ENCODE peak calls at places on chromosomes 7 and 10, in ten cellular contexts. G, J, A, Z, H, D, O, W, E and K are unnamed samples.

GRCh38 chr7:146366938-146367337 is 250.3 kb downstream of the CNTNAP2 start:
- DNase-seq in D (no peak), G (peak), O (no peak), A (peak), Z (peak), J (no peak), W (no peak), E (no peak), H (peak), K (no peak)

GRCh38 chr7:15625456-15625855 is 61.0 kb downstream of the MEOX2 start:
- DNase-seq in O (no peak), G (no peak), W (no peak), Z (no peak), J (no peak), H (no peak), A (peak), E (no peak), D (no peak), K (no peak)

GRCh38 chr7:66153691-66154090 is 39.0 kb downstream of the CRCP start:
- DNase-seq in H (no peak), O (no peak), E (no peak), D (no peak), G (no peak), Z (no peak), A (no peak), J (no peak), W (no peak), K (peak)

GRCh38 chr10:70931168-70931805 is 42.9 kb upstream of the PCBD1 start:
- DNase-seq in H (no peak), E (peak), O (no peak), D (no peak), Z (peak), G (peak), W (peak), J (no peak), A (peak), K (no peak)

GRCh38 chr10:24168258-24169170 is 40.4 kb upstream of the KIAA1217 start:
- DNase-seq in W (no peak), E (no peak), D (no peak), Z (peak), G (no peak), J (no peak), A (no peak), H (no peak), O (no peak), K (no peak)

GRCh38 chr10:70940834-70941568 is 52.6 kb upstream of the PCBD1 start:
- DNase-seq in Z (no peak), G (peak), H (peak), J (no peak), A (peak), E (no peak), W (peak), D (no peak), O (no peak), K (no peak)

GRCh38 chr7:73429218-73429617 is 4.4 kb upstream of the FZD9 start:
- DNase-seq in H (no peak), W (no peak), J (no peak), A (no peak), D (peak), Z (no peak), O (no peak), G (no peak), E (peak), K (no peak)

GRCh38 chr10:101886521-101887312 is 43.1 kb upstream of the KCNIP2 start:
- DNase-seq in E (no peak), H (no peak), W (no peak), D (no peak), O (no peak), A (no peak), Z (no peak), G (no peak), J (no peak), K (no peak)

GRCh38 chr7:10128748-10129147 is 844.9 kb upstream of the PHF14 start:
- DNase-seq in G (no peak), Z (peak), H (peak), O (no peak), A (peak), J (no peak), D (peak), W (no peak), E (no peak), K (no peak)

GRCh38 chr7:81603-82342 is 110.6 kb upstream of the FAM20C start:
- DNase-seq in J (no peak), G (no peak), Z (peak), H (no peak), W (peak), A (peak), E (no peak), O (peak), D (no peak), K (no peak)

GRCh38 chr7:2728309-2729042 is 40.5 kb downstream of the AMZ1 start:
- DNase-seq in J (no peak), Z (no peak), A (no peak), D (no peak), O (peak), H (peak), E (peak), W (no peak), G (no peak), K (peak)

GRCh38 chr7:75617634-75618234 is 121.0 kb downstream of the HIP1 start:
- DNase-seq in G (no peak), O (peak), H (no peak), W (peak), Z (no peak), A (no peak), J (no peak), D (no peak), E (no peak), K (no peak)

GRCh38 chr10:79024716-79025112 is 44.1 kb upstream of the ZMIZ1 start:
- DNase-seq in G (no peak), Z (no peak), O (peak), D (no peak), E (no peak), J (no peak), W (no peak), A (no peak), H (no peak), K (no peak)

GRCh38 chr7:27115161-27116018 is 12.9 kb upstream of the HOXA2 start:
- DNase-seq in O (no peak), J (no peak), H (peak), A (peak), G (peak), D (peak), W (peak), Z (no peak), E (peak), K (no peak)

GRCh38 chr10:132139526-132139925 is 47.2 kb upstream of the DPYSL4 start:
- DNase-seq in Z (no peak), J (no peak), G (no peak), E (no peak), A (no peak), H (no peak), O (peak), W (no peak), D (peak), K (peak)

GRCh38 chr7:37284805-37285211 is 163.9 kb downstream of the ELMO1 start:
- DNase-seq in J (no peak), W (peak), E (no peak), A (peak), H (peak), G (no peak), O (peak), D (peak), Z (peak), K (no peak)

GRCh38 chr10:33547976-33548375 is 213.5 kb upstream of the NRP1 start:
- DNase-seq in J (no peak), W (no peak), O (no peak), A (no peak), D (no peak), H (no peak), G (no peak), Z (no peak), E (no peak), K (no peak)

GRCh38 chr7:80240265-80241025 is 105.8 kb downstream of the GNAI1 start:
- DNase-seq in J (no peak), Z (peak), D (no peak), A (peak), W (no peak), G (no peak), H (peak), O (no peak), E (peak), K (no peak)

GRCh38 chr10:119933179-119933578 is 40.6 kb downstream of the SEC23IP start:
- DNase-seq in J (no peak), H (peak), O (no peak), A (peak), G (no peak), Z (no peak), E (peak), W (no peak), D (no peak), K (no peak)
- TF ChIP-seq CTCF in J (peak), H (peak), O (no peak), A (peak), G (peak), Z (no peak), E (peak), W (peak), D (peak), K (peak)

GRCh38 chr10:93488956-93489528 is 6.9 kb upstream of the MYOF start:
- DNase-seq in G (no peak), H (no peak), W (no peak), A (no peak), O (no peak), E (peak), J (no peak), D (no peak), Z (no peak), K (no peak)

GRCh38 chr10:93481213-93481930 is 762 bp downstream of the MYOF start:
- DNase-seq in A (peak), E (no peak), D (no peak), G (no peak), H (peak), J (no peak), O (no peak), Z (no peak), W (no peak), K (no peak)

GRCh38 chr10:93481931-93482834 is at the start of gene MYOF:
- DNase-seq in A (peak), E (peak), J (no peak), Z (peak), W (peak), D (peak), H (peak), O (peak), G (peak), K (no peak)

GRCh38 chr10:93491589-93492121 is 4.8 kb upstream of the CEP55 start:
- DNase-seq in W (no peak), A (no peak), D (no peak), Z (no peak), G (no peak), O (no peak), E (no peak), J (no peak), H (no peak), K (no peak)

GRCh38 chr10:93485690-93486089 is 3.6 kb upstream of the MYOF start:
- DNase-seq in O (no peak), Z (no peak), G (no peak), W (no peak), H (no peak), D (no peak), E (no peak), A (no peak), J (no peak), K (no peak)
- TF ChIP-seq CTCF in O (no peak), Z (no peak), G (no peak), W (no peak), H (no peak), D (no peak), E (no peak), A (no peak), J (no peak), K (peak)

GRCh38 chr7:25180946-25181345 is 47.3 kb downstream of the NPVF start:
- DNase-seq in Z (no peak), O (no peak), H (no peak), W (no peak), J (no peak), G (no peak), A (no peak), E (no peak), D (no peak), K (no peak)
- TF ChIP-seq CTCF in Z (no peak), O (no peak), H (no peak), W (no peak), J (peak), G (no peak), A (no peak), E (no peak), D (no peak), K (no peak)

GRCh38 chr7:29555061-29555460 is 8.6 kb upstream of the PRR15 start:
- DNase-seq in H (no peak), Z (no peak), O (no peak), J (no peak), W (no peak), G (no peak), D (no peak), A (no peak), E (no peak), K (no peak)

GRCh38 chr7:29552392-29552791 is 11.2 kb upstream of the PRR15 start:
- DNase-seq in W (no peak), E (no peak), D (no peak), O (no peak), Z (no peak), H (no peak), J (no peak), G (no peak), A (no peak), K (no peak)

GRCh38 chr7:29561271-29561670 is 2.4 kb upstream of the PRR15 start:
- DNase-seq in D (no peak), H (no peak), W (no peak), A (no peak), O (no peak), E (no peak), G (no peak), Z (no peak), J (no peak), K (no peak)

GRCh38 chr7:29557954-29558353 is 5.7 kb upstream of the PRR15 start:
- DNase-seq in O (no peak), G (no peak), Z (peak), D (no peak), H (no peak), E (no peak), W (no peak), A (no peak), J (no peak), K (no peak)

DNA sequence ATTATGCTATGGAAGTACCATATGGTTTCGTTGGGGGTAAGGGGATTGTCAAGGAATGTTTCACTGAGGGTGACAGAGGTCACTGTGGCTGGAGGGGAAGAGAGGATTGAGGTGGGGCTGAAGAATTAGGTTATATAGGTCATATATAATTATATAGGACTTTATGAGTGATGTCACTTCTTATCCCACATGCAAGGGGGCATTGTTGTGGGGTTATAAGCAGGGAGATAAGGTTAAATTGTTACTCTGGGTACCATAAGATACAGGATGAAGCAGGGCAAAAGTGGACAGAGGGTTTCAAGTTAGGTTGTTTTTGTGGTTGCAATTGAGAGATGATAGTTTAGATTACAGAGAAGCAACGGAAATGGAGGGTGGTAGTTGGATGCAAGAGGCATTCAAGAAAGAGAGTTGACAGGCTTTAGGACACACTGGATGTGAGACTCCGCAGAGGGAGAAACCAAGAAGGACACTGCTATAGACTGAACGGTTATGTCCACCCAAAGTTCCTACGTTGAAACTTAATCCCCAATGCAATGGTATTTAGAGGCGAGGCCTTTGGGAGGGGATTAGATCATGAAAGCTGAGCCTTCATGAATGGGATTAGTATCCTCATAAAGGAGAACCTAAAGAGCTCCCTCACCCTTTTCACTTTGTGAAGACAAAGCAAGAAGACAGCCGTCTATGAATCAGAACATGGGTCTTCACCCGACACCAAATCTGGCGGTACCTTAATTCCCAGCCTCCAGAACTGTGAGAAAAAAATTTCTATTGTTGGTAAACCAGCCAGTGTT is 7.0 kb upstream of the PRR15 start:
- DNase-seq in D (no peak), A (peak), J (no peak), W (no peak), E (no peak), G (no peak), Z (no peak), O (no peak), H (no peak), K (no peak)
- TF ChIP-seq CTCF in D (peak), A (peak), J (no peak), W (no peak), E (no peak), G (no peak), Z (peak), O (no peak), H (no peak), K (peak)

GRCh38 chr10:45001382-45002148 is 842 bp downstream of the ZNF22 start:
- DNase-seq in A (peak), W (peak), G (peak), Z (peak), E (peak), D (no peak), J (no peak), O (peak), H (peak), K (no peak)
- TF ChIP-seq CTCF in A (no peak), W (peak), G (no peak), Z (peak), E (no peak), D (no peak), J (no peak), O (peak), H (no peak), K (peak)

GRCh38 chr10:87771871-87772500 is 46.0 kb downstream of the ATAD1 start:
- DNase-seq in A (peak), D (no peak), H (peak), W (no peak), G (peak), E (peak), J (no peak), Z (peak), O (no peak), K (no peak)
- TF ChIP-seq CTCF in A (peak), D (no peak), H (no peak), W (peak), G (peak), E (peak), J (peak), Z (peak), O (peak), K (peak)

GRCh38 chr7:8278183-8278582 is 16.2 kb upstream of the ICA1 start:
- DNase-seq in Z (no peak), W (no peak), E (no peak), O (no peak), A (no peak), J (no peak), G (no peak), H (no peak), D (no peak), K (no peak)

GRCh38 chr7:8282162-8282561 is 20.2 kb upstream of the ICA1 start:
- DNase-seq in J (no peak), E (no peak), G (no peak), O (no peak), Z (no peak), D (no peak), W (no peak), A (no peak), H (no peak), K (no peak)

GRCh38 chr7:8274589-8274988 is 12.6 kb upstream of the ICA1 start:
- DNase-seq in D (no peak), G (peak), W (no peak), E (no peak), H (no peak), Z (peak), O (no peak), J (no peak), A (no peak), K (no peak)

GRCh38 chr7:8282871-8283270 is 20.9 kb upstream of the ICA1 start:
- DNase-seq in O (no peak), A (no peak), H (no peak), Z (no peak), E (no peak), G (no peak), D (no peak), W (no peak), J (no peak), K (no peak)

GRCh38 chr7:8277394-8277982 is 15.5 kb upstream of the ICA1 start:
- DNase-seq in O (no peak), A (peak), J (no peak), D (no peak), H (no peak), W (no peak), G (peak), E (no peak), Z (peak), K (no peak)
- TF ChIP-seq CTCF in O (no peak), A (peak), J (no peak), D (peak), H (no peak), W (peak), G (no peak), E (no peak), Z (peak), K (peak)